ENCODE peak calls at places on chromosome 6, in four cellular contexts. H is K562, T is H1, V is GM12878. X is an unnamed sample.

GRCh38 chr6:147222160-147222838 is 18.1 kb downstream of the STXBP5 start:
- DNase-seq in T (no peak), H (peak; percentile 92), V (no peak), X (no peak)

GRCh38 chr6:46005254-46005653 is 10.4 kb downstream of the CLIC5 start:
- DNase-seq in T (no peak), V (no peak), H (no peak), X (no peak)

GRCh38 chr6:106858653-106859092 is 115.9 kb downstream of the CD24 start:
- DNase-seq in H (peak; percentile 82), V (no peak), T (no peak), X (no peak)

GRCh38 chr6:161373905-161374451 is 100.1 kb upstream of the AGPAT4 start:
- DNase-seq in T (peak; percentile 34), H (peak; percentile 89), V (no peak), X (no peak)

GRCh38 chr6:26607434-26608230 is 10.9 kb downstream of the ABT1 start:
- DNase-seq in V (no peak), H (peak; percentile 81), T (no peak), X (peak; percentile 48)

GRCh38 chr6:22838346-22838745 is 269.0 kb downstream of the HDGFL1 start:
- DNase-seq in T (no peak), H (no peak), V (no peak), X (no peak)

GRCh38 chr6:169912266-169913095 is 161.1 kb downstream of the ERMARD start:
- DNase-seq in H (no peak), T (no peak), V (no peak), X (no peak)

GRCh38 chr6:142301421-142302391 is at the start of gene ADGRG6:
- DNase-seq in H (peak; percentile 14), T (no peak), V (no peak), X (peak; percentile 57)

GRCh38 chr6:70376628-70377027 is 36.7 kb upstream of the FAM135A start:
- DNase-seq in H (no peak), V (no peak), T (no peak), X (no peak)

GRCh38 chr6:6685249-6685667 is 96.7 kb downstream of the LY86 start:
- DNase-seq in H (no peak), T (no peak), V (peak; percentile 32), X (no peak)

GRCh38 chr6:150590448-150590847 is 9.2 kb upstream of the PLEKHG1 start:
- DNase-seq in V (no peak), T (no peak), H (no peak), X (no peak)

DNA sequence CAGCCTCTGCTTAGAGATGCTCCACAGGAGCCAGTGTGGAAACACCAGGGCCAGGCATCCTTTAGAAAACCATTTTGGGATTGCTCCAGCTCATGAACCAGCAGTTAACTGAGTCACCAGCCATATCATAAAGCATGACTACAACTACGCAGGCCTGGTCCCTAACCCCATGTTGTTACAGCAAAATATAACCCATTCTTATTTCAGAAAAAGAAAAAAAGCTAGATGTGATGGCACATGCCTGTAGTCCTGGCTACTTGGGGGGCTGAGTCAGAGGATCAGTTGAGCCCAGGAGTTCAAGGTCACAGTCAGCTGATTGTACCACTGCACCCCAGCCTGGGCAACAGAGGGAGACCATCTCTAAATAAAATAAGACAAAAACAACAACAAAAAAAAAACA is 36.8 kb downstream of the C6orf15 start:
- DNase-seq in H (no peak), T (no peak), V (no peak), X (no peak)
- TF ChIP-seq POLR2AphosphoS5 in H (no peak), T (no peak), V (no peak), X (no peak)

GRCh38 chr6:108960601-108961000 is 112.4 kb downstream of the ARMC2 start:
- DNase-seq in T (no peak), V (no peak), H (no peak), X (no peak)

GRCh38 chr6:108961077-108961476 is 112.9 kb downstream of the ARMC2 start:
- DNase-seq in T (no peak), V (no peak), H (no peak), X (no peak)

GRCh38 chr6:108958900-108959770 is 110.9 kb downstream of the ARMC2 start:
- DNase-seq in H (no peak), T (no peak), V (no peak), X (no peak)

GRCh38 chr6:108959972-108960582 is 111.9 kb downstream of the ARMC2 start:
- DNase-seq in T (no peak), H (no peak), V (no peak), X (no peak)

DNA sequence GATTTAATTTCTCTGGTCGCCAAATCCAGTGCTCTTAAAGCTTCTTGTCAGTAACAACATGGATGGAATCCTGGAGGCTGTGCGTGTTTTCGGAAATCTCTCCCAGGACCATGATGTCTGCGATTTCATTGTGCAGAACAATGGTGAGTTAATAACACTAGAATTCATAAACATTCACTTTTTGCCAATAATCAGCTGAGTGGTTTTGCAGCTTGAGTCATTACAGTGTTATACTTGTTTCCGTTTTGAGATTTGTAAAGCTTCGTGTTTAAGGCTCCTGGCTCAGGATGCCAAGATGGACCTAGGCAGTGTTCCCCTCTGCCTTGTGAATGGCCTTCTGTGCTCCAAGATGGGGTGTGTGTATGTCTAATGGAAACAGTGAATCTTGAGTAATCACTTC is 113.8 kb downstream of the ARMC2 start:
- DNase-seq in H (no peak), V (no peak), T (no peak), X (no peak)
- TF ChIP-seq EGR1 in H (no peak), V (no peak), T (no peak), X (no peak)

DNA sequence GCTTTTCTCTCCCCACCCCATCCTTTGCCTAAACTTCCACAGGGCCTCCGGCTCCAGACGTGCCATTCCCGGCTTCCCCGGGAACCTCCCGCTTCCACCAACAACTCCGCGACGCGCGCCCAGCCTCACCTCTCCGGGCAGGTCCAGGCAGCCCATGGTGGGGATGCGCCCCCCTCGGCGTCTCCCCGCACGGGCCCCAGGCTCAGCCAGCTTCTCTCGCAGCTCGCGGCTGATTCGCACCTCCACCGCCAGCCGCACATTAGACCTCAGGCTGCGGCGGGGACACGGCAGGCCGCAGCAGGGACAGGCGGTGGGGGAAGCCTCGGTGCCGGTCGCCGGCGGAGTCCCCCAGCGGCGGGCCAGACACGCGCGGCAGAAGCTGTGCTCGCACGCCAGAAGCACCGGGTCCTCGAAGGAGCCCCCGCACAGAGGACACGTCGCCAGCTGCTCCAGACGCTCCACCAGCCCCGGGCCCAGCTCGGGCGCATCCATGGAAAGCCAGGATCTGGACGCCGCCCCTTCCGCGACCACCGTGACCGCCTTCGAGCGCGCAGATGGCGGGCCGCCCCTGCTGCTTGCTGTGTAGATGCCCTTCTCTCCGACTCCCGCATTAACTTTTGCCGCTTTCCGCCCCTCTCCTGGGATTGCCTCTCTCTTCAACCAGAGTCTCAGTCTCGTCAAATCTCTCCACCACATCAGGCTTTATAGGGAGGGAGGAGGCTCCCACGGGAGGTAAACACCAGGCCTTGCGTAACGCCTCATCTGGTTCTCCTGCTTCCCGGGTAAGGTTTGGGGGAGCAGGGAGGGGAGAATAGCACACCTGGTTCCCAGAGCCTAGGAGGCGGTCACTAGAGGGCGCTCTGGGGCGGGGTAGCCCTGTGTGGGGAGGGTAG is at the start of gene RNF39:
- DNase-seq in H (peak; percentile 40), V (no peak), T (no peak), X (no peak)
- TF ChIP-seq POLR2AphosphoS5 in H (no peak), V (no peak), T (no peak), X (no peak)

DNA sequence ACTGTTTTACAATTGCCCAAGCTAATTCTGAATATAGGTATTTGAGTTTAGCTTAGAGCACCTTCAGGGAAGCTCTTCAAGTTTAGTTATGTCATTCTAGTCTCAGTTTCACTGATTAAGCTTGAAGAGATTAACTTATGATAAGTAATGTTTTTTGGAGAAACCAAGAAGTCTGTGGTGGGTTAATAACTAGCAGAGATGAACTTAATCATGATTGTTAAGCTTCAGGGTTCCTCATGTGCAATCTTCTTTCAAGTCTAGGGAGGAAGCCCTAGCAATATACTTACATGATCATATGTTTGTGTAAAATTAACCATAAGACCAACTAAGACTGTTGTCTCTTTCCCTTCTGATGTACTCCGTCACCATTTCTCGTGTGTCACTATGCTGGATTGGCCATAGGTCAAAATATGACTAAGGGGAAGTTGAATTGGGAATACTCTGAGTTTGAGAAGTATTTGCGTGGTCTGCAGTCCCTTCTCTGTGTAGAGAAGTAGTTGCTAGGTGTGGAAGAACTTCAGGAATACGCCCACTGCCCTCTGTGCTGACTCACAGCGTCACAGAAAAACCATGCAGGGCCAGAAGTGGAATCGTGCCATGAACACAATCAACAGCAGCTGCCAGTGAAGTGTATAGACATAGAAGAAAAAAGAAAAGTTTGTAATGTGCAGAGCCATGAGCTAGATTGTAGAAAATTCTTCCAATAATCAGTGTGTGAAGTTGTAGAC is 88.3 kb downstream of the SH3BGRL2 start:
- DNase-seq in H (peak; percentile 23), T (no peak), V (no peak), X (no peak)
- TF ChIP-seq EGR1 in H (peak; percentile 20), T (no peak), V (no peak), X (no peak)

DNA sequence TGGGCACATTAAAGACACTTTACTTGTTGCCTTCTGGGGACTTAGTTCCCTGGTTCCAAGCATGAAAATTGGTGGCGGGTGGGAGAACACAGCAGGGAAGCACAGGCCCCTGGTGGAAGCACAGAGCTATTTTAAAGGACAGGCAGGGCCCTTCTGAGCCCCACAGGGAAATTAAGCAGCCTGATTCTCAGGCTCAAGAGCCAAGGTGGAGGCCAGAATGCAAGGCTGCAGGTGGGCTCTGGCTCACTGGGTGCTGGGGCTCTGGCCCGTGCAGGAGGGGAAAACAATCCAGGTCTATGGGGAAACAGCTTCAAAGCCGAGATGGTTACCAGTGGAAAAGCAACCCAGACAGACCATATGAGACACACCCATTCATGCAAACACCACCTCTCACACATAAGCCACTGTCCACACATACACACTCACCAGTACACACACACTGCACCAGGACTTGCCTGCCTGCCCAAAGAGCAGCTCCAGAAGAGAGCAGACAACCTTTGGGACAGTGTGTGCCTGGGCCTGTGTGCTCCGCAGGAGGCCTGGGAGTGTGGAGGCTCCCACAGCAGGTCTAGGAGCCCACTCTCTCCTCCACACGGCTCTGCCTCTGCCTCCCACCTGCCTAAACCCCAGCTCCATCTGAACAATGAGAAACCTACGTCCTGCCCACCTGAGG is 30.6 kb downstream of the TFEB start:
- DNase-seq in V (no peak), T (no peak), H (no peak), X (no peak)
- TF ChIP-seq POLR2AphosphoS5 in V (no peak), T (no peak), H (no peak), X (no peak)

DNA sequence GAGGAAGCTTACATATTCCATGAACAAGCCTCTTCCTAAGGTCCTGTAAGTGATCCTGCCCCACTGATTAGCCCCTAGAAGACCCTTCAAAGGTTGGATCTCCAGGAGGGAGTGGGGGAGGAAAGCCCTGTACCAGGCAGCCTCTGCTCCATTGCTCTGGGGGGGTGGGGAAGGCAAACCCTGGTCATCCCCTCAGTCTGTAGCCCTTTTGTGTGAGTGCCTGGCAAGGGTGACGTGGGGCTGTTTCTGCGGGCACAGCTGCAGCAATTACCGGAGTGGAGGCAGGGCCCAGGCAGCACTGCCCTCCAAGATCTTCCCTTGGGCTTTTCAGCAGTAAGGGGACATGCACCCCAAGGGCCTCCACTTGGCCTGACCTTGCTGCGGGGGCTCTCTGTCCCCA is at the start of gene MOG:
- DNase-seq in V (no peak), T (no peak), H (no peak), X (no peak)
- TF ChIP-seq EGR1 in V (no peak), T (no peak), H (no peak), X (no peak)

DNA sequence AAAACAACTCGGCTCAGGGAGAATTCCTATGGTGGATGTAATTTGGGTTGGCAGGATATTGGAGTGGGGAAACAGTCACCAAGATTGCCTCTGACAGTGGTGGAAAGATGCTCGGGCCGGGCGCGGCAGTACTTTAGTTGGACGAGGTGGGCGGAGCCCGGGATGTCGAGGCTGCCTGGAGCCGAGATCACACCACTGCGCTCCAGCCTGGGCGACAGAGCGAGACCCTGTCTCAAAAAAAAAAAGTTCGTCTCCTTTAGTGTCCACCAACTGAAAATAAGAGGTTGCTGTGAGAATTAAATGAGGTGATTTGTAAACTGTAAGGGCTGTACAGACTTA is 636 bp downstream of the NOL7 start:
- DNase-seq in V (no peak), T (no peak), H (peak; percentile 79), X (no peak)
- TF ChIP-seq POLR2AphosphoS5 in V (no peak), T (no peak), H (no peak), X (no peak)